ENCODE peak calls at places on chromosome 19, in eight cellular contexts. K is sigmoid colon, V is Peyer's patch, A is breast epithelium, P is adrenal gland, D is H1, S is ovary, C is transverse colon. B is an unnamed sample.

GRCh38 chr19:40627486-40628279 is 26.5 kb downstream of the LTBP4 start:
- DNase-seq in K (no peak), S (no peak), V (no peak), A (no peak), P (no peak), C (no peak), D (no peak), B (no peak)

GRCh38 chr19:16569609-16570320 is 2.5 kb downstream of the SLC35E1 start:
- DNase-seq in S (no peak), D (no peak), K (no peak), A (no peak), V (no peak), C (no peak), P (no peak), B (no peak)

GRCh38 chr19:38683393-38684077 is 36.1 kb downstream of the ACTN4 start:
- DNase-seq in D (peak; percentile 85), C (peak; percentile 89), V (peak; percentile 48), P (peak; percentile 91), A (peak; percentile 97), S (peak; percentile 77), K (peak; percentile 80), B (peak; percentile 99)

GRCh38 chr19:11482384-11483050 is 1.7 kb upstream of the ELAVL3 start:
- DNase-seq in K (peak; percentile 88), V (peak; percentile 81), A (peak; percentile 65), S (peak; percentile 85), D (peak; percentile 53), C (peak; percentile 87), P (peak; percentile 85), B (peak; percentile 76)

GRCh38 chr19:39686739-39687138 is 17.5 kb upstream of the LGALS14 start:
- DNase-seq in D (no peak), P (no peak), S (no peak), V (no peak), K (no peak), A (no peak), C (no peak), B (no peak)

GRCh38 chr19:4740092-4740491 is 16.4 kb upstream of the DPP9 start:
- DNase-seq in S (no peak), C (no peak), D (no peak), A (no peak), K (no peak), P (no peak), V (no peak), B (no peak)

GRCh38 chr19:34305221-34306058 is 51.1 kb downstream of the GARRE1 start:
- DNase-seq in C (no peak), S (no peak), V (no peak), K (no peak), A (no peak), D (no peak), P (no peak), B (no peak)

GRCh38 chr19:6654347-6655310 is 15.3 kb downstream of the TNFSF14 start:
- DNase-seq in C (peak; percentile 42), D (no peak), K (no peak), P (no peak), V (peak; percentile 38), A (no peak), S (no peak), B (no peak)

DNA sequence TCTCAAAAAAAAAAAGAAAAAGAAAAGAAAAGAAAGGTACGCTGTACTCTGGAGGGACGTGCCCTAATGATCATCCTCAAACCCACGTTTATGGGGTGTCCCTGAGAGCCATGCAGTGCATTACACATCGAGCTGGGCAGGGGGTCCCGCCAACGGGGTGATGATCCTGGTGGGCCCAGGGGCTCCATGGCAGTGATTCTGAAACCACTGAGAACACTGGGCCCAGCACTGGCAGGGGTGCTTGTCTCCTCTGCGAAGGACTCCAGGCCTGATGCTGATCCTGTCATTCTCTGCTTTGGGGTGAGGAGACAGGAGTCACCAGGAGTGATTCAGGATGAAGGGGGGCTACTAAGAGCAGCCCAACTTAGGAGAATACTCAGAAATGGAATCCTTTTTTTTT is 18.7 kb downstream of the MOB3A start:
- DNase-seq in C (no peak), D (no peak), V (no peak), P (no peak), K (no peak), S (no peak), A (no peak), B (no peak)
- H3K4me1 ChIP-seq in C (peaks cover 16% of the 10 kb centered on the region), D (no peaks in the 10 kb centered on the region), V (peaks cover under 1% of the 10 kb centered on the region), P (no peaks in the 10 kb centered on the region), K (peaks cover 15% of the 10 kb centered on the region), S (no peaks in the 10 kb centered on the region), A (no peaks in the 10 kb centered on the region), B (no peaks in the 10 kb centered on the region)

GRCh38 chr19:52948025-52948770 is 14.5 kb downstream of the ZNF816 start:
- DNase-seq in A (no peak), K (no peak), P (no peak), S (no peak), V (no peak), D (no peak), C (no peak), B (no peak)

GRCh38 chr19:52945652-52946321 is 16.9 kb downstream of the ZNF816 start:
- DNase-seq in A (no peak), C (no peak), D (no peak), P (no peak), S (no peak), K (peak; percentile 44), V (no peak), B (no peak)

GRCh38 chr19:52943884-52944643 is 18.6 kb downstream of the ZNF816 start:
- DNase-seq in C (no peak), S (no peak), P (no peak), K (peak; percentile 4), D (no peak), A (peak; percentile 49), V (no peak), B (no peak)

GRCh38 chr19:52949422-52949821 is 13.3 kb downstream of the ZNF816 start:
- DNase-seq in V (no peak), D (no peak), S (no peak), C (no peak), K (no peak), P (no peak), A (no peak), B (no peak)

DNA sequence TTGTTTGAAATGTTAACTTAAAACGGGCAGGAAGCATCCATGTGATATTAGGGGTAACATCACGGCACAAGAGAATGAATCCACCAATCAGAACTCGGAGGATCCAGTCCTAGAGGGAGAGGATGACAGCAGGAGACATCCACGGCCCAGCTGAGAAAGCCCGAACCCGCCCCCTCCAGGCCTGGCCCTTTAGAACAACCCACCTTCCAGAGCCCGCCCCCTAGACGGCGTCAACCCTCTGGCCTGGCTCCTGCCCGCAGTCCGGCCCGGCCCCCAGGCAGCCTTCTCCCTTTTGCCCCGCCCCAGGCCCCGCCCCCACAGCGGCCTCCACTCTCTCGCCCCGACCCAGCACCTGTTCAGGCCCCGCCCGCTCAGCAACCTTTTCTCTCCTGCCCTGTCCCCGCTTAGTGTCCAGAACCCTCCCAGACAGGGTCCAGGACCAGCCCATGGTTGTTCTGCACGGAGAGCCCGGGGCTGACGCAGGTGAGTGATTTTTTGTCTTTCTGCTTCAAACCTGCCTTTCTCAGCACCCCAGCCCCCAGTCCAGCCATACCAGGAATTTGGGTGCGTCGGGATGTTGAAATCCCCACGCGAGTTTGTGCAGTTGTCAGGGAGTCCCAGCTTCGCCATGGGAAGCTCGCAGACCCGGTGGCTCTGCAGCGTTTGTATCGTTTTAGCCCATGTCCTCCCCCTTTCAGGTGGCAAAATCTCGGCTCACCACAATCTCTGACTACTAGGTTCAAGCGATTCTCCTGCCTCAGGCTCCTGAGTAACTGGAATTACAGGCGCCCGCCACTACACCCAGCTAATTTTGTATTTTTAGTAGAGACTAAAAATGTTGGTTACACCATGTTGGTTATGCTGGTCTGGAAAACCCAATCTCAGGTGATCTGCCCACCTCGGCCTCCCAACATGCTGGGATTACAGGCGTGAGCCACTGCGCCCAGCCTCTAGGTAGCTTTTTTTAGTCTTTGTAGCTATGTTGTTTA is 16.1 kb downstream of the ZNF816 start:
- DNase-seq in D (peak; percentile 89), C (peak; percentile 73), K (peak; percentile 69), A (peak; percentile 26), P (no peak), S (peak; percentile 53), V (no peak), B (peak; percentile 69)
- TF ChIP-seq CTCF in D (no peak), C (no peak), K (no peak), A (no peak), P (no peak), S (no peak), V (no peak), B (no peak)

GRCh38 chr19:45531349-45531748 is 24.1 kb downstream of the VASP start:
- DNase-seq in K (no peak), S (no peak), P (no peak), V (no peak), A (no peak), D (no peak), C (no peak), B (no peak)

GRCh38 chr19:45528149-45528743 is 21.0 kb downstream of the VASP start:
- DNase-seq in K (no peak), C (no peak), S (peak; percentile 51), D (peak; percentile 50), V (no peak), P (no peak), A (peak; percentile 50), B (no peak)

GRCh38 chr19:45526971-45527370 is 19.7 kb downstream of the VASP start:
- DNase-seq in K (no peak), A (no peak), C (no peak), P (no peak), S (no peak), D (no peak), V (no peak), B (no peak)

GRCh38 chr19:45527731-45528130 is 20.5 kb downstream of the VASP start:
- DNase-seq in A (no peak), D (no peak), C (no peak), K (no peak), S (peak; percentile 36), V (no peak), P (no peak), B (no peak)

DNA sequence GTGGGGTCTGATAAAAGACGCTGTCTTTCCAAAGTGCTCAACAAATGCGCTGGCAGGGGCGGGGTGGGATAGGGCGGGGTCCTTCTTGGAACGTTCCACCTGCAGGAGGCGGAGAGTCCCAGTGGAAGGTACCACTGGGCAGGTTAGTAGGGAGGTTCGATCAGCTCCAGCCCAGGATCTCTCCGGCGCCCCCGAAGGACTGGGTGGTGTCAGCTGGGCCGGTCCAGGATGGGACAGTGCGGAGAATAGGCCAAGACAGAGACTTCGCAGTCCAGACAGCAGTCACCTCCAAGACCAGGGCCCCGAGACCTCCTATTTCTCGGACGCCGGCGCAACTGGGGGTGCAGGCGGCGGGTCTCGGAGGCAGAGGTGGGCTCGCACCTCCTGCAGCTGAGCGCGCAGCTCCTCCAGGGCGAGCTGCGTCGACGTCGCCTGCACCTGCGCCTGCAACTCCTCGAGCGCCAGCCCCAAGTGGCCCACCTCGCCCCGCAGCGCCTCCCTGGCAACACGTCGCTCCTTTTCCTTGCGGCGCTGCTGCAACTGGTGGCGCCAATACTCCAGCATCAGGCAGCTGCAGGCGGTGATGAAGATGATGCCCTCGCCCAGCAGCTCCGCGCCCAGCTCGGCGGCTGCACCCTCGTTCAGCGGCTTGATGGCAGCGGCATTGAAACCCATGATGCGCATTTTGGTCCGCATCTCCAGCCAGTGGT is 21.6 kb downstream of the VASP start:
- DNase-seq in V (no peak), C (peak; percentile 77), K (no peak), D (peak; percentile 87), P (peak; percentile 55), S (peak; percentile 58), A (peak; percentile 58), B (peak; percentile 65)
- TF ChIP-seq POLR2A in V (no peak), C (no peak), K (no peak), D (no peak), P (no peak), S (no peak), A (no peak), B (no peak)

DNA sequence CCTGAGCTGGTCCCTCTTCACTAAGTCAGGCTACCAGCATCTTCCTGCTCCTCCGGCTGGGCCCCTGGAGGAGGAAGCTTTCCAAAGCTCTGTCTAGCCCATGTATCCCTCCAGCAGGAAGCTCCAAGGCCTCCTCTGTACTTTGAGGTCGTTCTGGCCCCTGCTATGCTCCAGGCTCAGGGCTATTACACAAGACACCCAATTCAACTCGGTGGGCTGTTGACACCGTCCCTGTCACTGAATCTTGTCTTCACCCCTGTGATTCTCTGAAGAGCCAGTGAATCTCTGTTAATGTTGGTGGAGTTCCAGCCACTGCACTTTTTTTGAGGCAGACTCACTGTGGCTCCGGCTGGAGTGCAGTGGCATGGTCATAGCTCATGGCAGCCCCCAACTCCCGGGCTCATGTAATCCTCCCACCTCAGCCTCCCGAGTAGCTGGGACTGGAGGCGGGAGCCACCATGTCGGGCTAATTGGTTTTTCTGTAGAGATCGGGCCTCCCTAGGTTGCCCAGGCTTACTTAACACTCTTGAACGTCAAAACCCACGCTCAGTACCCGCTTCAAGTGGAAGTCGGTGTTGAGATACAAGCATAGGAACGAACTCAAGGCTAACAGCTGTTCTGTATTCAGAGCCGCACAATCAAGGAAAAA is 512 bp upstream of the REX1BD start:
- DNase-seq in V (no peak), C (no peak), S (no peak), D (no peak), A (no peak), K (no peak), P (no peak), B (no peak)
- H3K4me1 ChIP-seq in V (peaks cover 14% of the 10 kb centered on the region), C (peaks cover 13% of the 10 kb centered on the region), S (peaks cover 18% of the 10 kb centered on the region), D (peaks cover 8% of the 10 kb centered on the region), A (no peaks in the 10 kb centered on the region), K (peaks cover 27% of the 10 kb centered on the region), P (peaks cover 10% of the 10 kb centered on the region), B (peaks cover 13% of the 10 kb centered on the region)